ENCODE peak calls at places on chromosomes 2 and 18, in seven cellular contexts. One of them, this sample, is unnamed.

GRCh38 chr18:45164551-45164950 is 450.7 kb upstream of the SLC14A2 start:
- DNase-seq in neural progenitor cell: no peak
- DNase-seq in cardiac fibroblast: peak
- DNase-seq in adrenal gland: no peak
- DNase-seq in BJ: no peak
- DNase-seq in ascending aorta: no peak
- DNase-seq in GM13977: no peak
- DNase-seq in this sample: no peak

GRCh38 chr2:20622731-20623130 is 28.2 kb downstream of the HS1BP3 start:
- DNase-seq in neural progenitor cell: no peak
- DNase-seq in cardiac fibroblast: no peak
- DNase-seq in adrenal gland: peak
- DNase-seq in BJ: no peak
- DNase-seq in ascending aorta: peak
- DNase-seq in GM13977: no peak
- DNase-seq in this sample: peak

GRCh38 chr18:57716550-57716949 is 86.6 kb downstream of the ATP8B1 start:
- DNase-seq in neural progenitor cell: no peak
- DNase-seq in cardiac fibroblast: no peak
- DNase-seq in adrenal gland: no peak
- DNase-seq in BJ: no peak
- DNase-seq in ascending aorta: no peak
- DNase-seq in GM13977: no peak
- DNase-seq in this sample: no peak

GRCh38 chr2:217714268-217714643 is 288.5 kb downstream of the TNS1 start:
- DNase-seq in neural progenitor cell: peak
- DNase-seq in cardiac fibroblast: peak
- DNase-seq in adrenal gland: peak
- DNase-seq in BJ: no peak
- DNase-seq in ascending aorta: no peak
- DNase-seq in GM13977: no peak
- DNase-seq in this sample: no peak

GRCh38 chr2:227805578-227805977 is 8.1 kb upstream of the CCL20 start:
- DNase-seq in neural progenitor cell: no peak
- DNase-seq in cardiac fibroblast: no peak
- DNase-seq in adrenal gland: no peak
- DNase-seq in BJ: no peak
- DNase-seq in ascending aorta: no peak
- DNase-seq in GM13977: no peak
- DNase-seq in this sample: no peak

GRCh38 chr2:73979686-73980085 is 5.0 kb upstream of the TET3 start:
- DNase-seq in neural progenitor cell: no peak
- DNase-seq in cardiac fibroblast: peak
- DNase-seq in adrenal gland: peak
- DNase-seq in BJ: peak
- DNase-seq in ascending aorta: no peak
- DNase-seq in GM13977: no peak
- DNase-seq in this sample: no peak

GRCh38 chr18:906416-907170 is 1.9 kb downstream of the ADCYAP1 start:
- DNase-seq in neural progenitor cell: peak
- DNase-seq in cardiac fibroblast: no peak
- DNase-seq in adrenal gland: no peak
- DNase-seq in BJ: no peak
- DNase-seq in ascending aorta: no peak
- DNase-seq in GM13977: peak
- DNase-seq in this sample: no peak

GRCh38 chr2:120418174-120418787 is 72.3 kb downstream of the INHBB start:
- DNase-seq in neural progenitor cell: no peak
- DNase-seq in cardiac fibroblast: no peak
- DNase-seq in adrenal gland: no peak
- DNase-seq in BJ: no peak
- DNase-seq in ascending aorta: no peak
- DNase-seq in GM13977: no peak
- DNase-seq in this sample: no peak

GRCh38 chr2:200814276-200814815 is 2.6 kb downstream of the BZW1 start:
- DNase-seq in neural progenitor cell: no peak
- DNase-seq in cardiac fibroblast: no peak
- DNase-seq in adrenal gland: no peak
- DNase-seq in BJ: no peak
- DNase-seq in ascending aorta: no peak
- DNase-seq in GM13977: peak
- DNase-seq in this sample: no peak

GRCh38 chr2:222052934-222053367 is 245.8 kb downstream of the PAX3 start:
- DNase-seq in neural progenitor cell: peak
- DNase-seq in cardiac fibroblast: no peak
- DNase-seq in adrenal gland: no peak
- DNase-seq in BJ: no peak
- DNase-seq in ascending aorta: no peak
- DNase-seq in GM13977: no peak
- DNase-seq in this sample: no peak

GRCh38 chr2:152623076-152623740 is 94.1 kb downstream of the PRPF40A start:
- DNase-seq in neural progenitor cell: peak
- DNase-seq in cardiac fibroblast: no peak
- DNase-seq in adrenal gland: no peak
- DNase-seq in BJ: no peak
- DNase-seq in ascending aorta: no peak
- DNase-seq in GM13977: no peak
- DNase-seq in this sample: no peak

GRCh38 chr2:105744091-105744908 is 412 bp upstream of the NCK2 start:
- DNase-seq in neural progenitor cell: peak
- DNase-seq in cardiac fibroblast: peak
- DNase-seq in adrenal gland: peak
- DNase-seq in BJ: no peak
- DNase-seq in ascending aorta: no peak
- DNase-seq in GM13977: peak
- DNase-seq in this sample: no peak

GRCh38 chr2:189393440-189394111 is 47.7 kb upstream of the WDR75 start:
- DNase-seq in neural progenitor cell: no peak
- DNase-seq in cardiac fibroblast: peak
- DNase-seq in adrenal gland: no peak
- DNase-seq in BJ: peak
- DNase-seq in ascending aorta: no peak
- DNase-seq in GM13977: no peak
- DNase-seq in this sample: no peak

GRCh38 chr2:28128281-28128950 is 237.9 kb downstream of the BABAM2 start:
- DNase-seq in neural progenitor cell: no peak
- DNase-seq in cardiac fibroblast: peak
- DNase-seq in adrenal gland: no peak
- DNase-seq in BJ: no peak
- DNase-seq in ascending aorta: no peak
- DNase-seq in GM13977: no peak
- DNase-seq in this sample: no peak

GRCh38 chr2:230184727-230185578 is 34.8 kb downstream of the SP110 start:
- DNase-seq in neural progenitor cell: no peak
- DNase-seq in cardiac fibroblast: no peak
- DNase-seq in adrenal gland: no peak
- DNase-seq in BJ: peak
- DNase-seq in ascending aorta: no peak
- DNase-seq in GM13977: no peak
- DNase-seq in this sample: no peak

GRCh38 chr18:42018831-42019230 is 63.8 kb downstream of the PIK3C3 start:
- DNase-seq in neural progenitor cell: no peak
- DNase-seq in cardiac fibroblast: peak
- DNase-seq in adrenal gland: no peak
- DNase-seq in BJ: no peak
- DNase-seq in ascending aorta: no peak
- DNase-seq in GM13977: no peak
- DNase-seq in this sample: no peak

GRCh38 chr2:221649045-221649444 is 76.9 kb upstream of the EPHA4 start:
- DNase-seq in neural progenitor cell: no peak
- DNase-seq in cardiac fibroblast: no peak
- DNase-seq in adrenal gland: peak
- DNase-seq in BJ: no peak
- DNase-seq in ascending aorta: no peak
- DNase-seq in GM13977: no peak
- DNase-seq in this sample: no peak

GRCh38 chr18:136433-136832 is 21.9 kb upstream of the USP14 start:
- DNase-seq in neural progenitor cell: no peak
- DNase-seq in cardiac fibroblast: no peak
- DNase-seq in adrenal gland: no peak
- DNase-seq in BJ: no peak
- DNase-seq in ascending aorta: no peak
- DNase-seq in GM13977: no peak
- DNase-seq in this sample: no peak

GRCh38 chr2:84302513-84303412 is 156.3 kb downstream of the SUCLG1 start:
- DNase-seq in neural progenitor cell: peak
- DNase-seq in cardiac fibroblast: peak
- DNase-seq in adrenal gland: peak
- DNase-seq in BJ: no peak
- DNase-seq in ascending aorta: no peak
- DNase-seq in GM13977: peak
- DNase-seq in this sample: no peak

GRCh38 chr2:165675551-165675968 is 118.5 kb downstream of the GALNT3 start:
- DNase-seq in neural progenitor cell: no peak
- DNase-seq in cardiac fibroblast: no peak
- DNase-seq in adrenal gland: no peak
- DNase-seq in BJ: no peak
- DNase-seq in ascending aorta: no peak
- DNase-seq in GM13977: no peak
- DNase-seq in this sample: no peak

GRCh38 chr2:56450083-56450482 is 266.3 kb downstream of the CCDC85A start:
- DNase-seq in neural progenitor cell: no peak
- DNase-seq in cardiac fibroblast: no peak
- DNase-seq in adrenal gland: no peak
- DNase-seq in BJ: no peak
- DNase-seq in ascending aorta: no peak
- DNase-seq in GM13977: no peak
- DNase-seq in this sample: no peak

GRCh38 chr2:120828832-120829632 is 93.4 kb downstream of the GLI2 start:
- DNase-seq in neural progenitor cell: no peak
- DNase-seq in cardiac fibroblast: no peak
- DNase-seq in adrenal gland: no peak
- DNase-seq in BJ: no peak
- DNase-seq in ascending aorta: no peak
- DNase-seq in GM13977: no peak
- DNase-seq in this sample: peak

GRCh38 chr2:207528980-207529329 is 807 bp upstream of the CREB1 start:
- DNase-seq in neural progenitor cell: no peak
- DNase-seq in cardiac fibroblast: peak
- DNase-seq in adrenal gland: peak
- DNase-seq in BJ: no peak
- DNase-seq in ascending aorta: no peak
- DNase-seq in GM13977: peak
- DNase-seq in this sample: no peak

GRCh38 chr2:46351388-46352141 is 54.4 kb downstream of the EPAS1 start:
- DNase-seq in neural progenitor cell: no peak
- DNase-seq in cardiac fibroblast: no peak
- DNase-seq in adrenal gland: peak
- DNase-seq in BJ: no peak
- DNase-seq in ascending aorta: no peak
- DNase-seq in GM13977: no peak
- DNase-seq in this sample: no peak

DNA sequence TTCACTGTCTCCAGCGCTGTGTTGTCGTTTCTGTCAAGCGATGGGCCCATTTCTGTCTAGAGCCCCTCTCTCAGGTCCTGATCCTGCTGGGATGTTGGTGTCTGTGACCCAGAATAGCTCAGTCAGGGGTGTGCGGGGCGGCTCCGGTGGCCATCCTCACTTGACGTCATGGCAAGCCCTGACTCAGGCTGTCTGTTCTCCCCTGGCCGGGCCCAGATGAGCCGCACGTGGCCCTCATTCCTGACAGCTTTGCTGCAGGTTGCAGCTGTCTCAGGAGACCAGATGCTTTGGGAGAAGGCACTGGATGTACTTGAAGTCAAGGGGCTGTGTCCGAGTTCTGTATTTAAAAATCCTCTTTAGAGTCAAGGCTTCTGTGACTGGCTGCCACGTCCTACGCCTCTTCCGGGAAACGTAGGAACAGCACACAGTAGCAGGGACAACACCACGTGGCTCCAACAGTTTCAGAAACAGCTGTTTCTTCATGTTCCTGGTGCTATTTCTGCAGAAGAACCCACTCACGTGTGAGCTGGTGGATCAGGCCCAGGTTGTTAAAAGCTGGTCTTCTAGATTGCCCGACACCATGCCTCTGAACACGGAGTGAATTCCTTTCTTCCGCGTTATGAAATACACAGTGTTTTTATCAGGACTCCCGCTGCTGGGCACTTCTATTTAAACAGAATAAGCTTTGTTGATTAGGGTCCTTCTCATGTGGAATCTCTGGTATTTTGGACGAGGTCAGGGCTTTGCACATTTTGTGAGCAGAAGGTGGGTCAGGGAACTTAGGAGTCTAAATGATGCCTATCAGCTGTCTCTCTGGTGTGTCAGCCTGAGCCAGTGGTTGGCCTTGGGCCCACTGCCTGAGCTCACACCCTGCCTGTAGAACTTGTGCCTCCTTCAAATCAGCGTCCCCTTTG is 28.3 kb upstream of the NTSR2 start:
- DNase-seq in neural progenitor cell: no peak
- DNase-seq in cardiac fibroblast: peak
- DNase-seq in adrenal gland: peak
- DNase-seq in BJ: no peak
- DNase-seq in ascending aorta: peak
- DNase-seq in GM13977: no peak
- DNase-seq in this sample: no peak
- TF ChIP-seq CTCF in neural progenitor cell: no peak
- TF ChIP-seq CTCF in cardiac fibroblast: peak
- TF ChIP-seq CTCF in adrenal gland: no peak
- TF ChIP-seq CTCF in BJ: peak
- TF ChIP-seq CTCF in ascending aorta: no peak
- TF ChIP-seq CTCF in GM13977: no peak
- TF ChIP-seq CTCF in this sample: no peak

GRCh38 chr2:33599175-33599942 is at the start of gene FAM98A:
- DNase-seq in neural progenitor cell: peak
- DNase-seq in cardiac fibroblast: peak
- DNase-seq in adrenal gland: peak
- DNase-seq in BJ: peak
- DNase-seq in ascending aorta: peak
- DNase-seq in GM13977: peak
- DNase-seq in this sample: peak
- TF ChIP-seq CTCF in neural progenitor cell: peak
- TF ChIP-seq CTCF in cardiac fibroblast: peak
- TF ChIP-seq CTCF in adrenal gland: peak
- TF ChIP-seq CTCF in BJ: peak
- TF ChIP-seq CTCF in ascending aorta: no peak
- TF ChIP-seq CTCF in GM13977: peak
- TF ChIP-seq CTCF in this sample: peak

GRCh38 chr2:80086831-80087230 is 217.7 kb downstream of the LRRTM1 start:
- DNase-seq in neural progenitor cell: peak
- DNase-seq in cardiac fibroblast: peak
- DNase-seq in adrenal gland: no peak
- DNase-seq in BJ: peak
- DNase-seq in ascending aorta: no peak
- DNase-seq in GM13977: no peak
- DNase-seq in this sample: no peak
- TF ChIP-seq CTCF in neural progenitor cell: no peak
- TF ChIP-seq CTCF in cardiac fibroblast: no peak
- TF ChIP-seq CTCF in adrenal gland: no peak
- TF ChIP-seq CTCF in BJ: peak
- TF ChIP-seq CTCF in ascending aorta: no peak
- TF ChIP-seq CTCF in GM13977: no peak
- TF ChIP-seq CTCF in this sample: no peak

DNA sequence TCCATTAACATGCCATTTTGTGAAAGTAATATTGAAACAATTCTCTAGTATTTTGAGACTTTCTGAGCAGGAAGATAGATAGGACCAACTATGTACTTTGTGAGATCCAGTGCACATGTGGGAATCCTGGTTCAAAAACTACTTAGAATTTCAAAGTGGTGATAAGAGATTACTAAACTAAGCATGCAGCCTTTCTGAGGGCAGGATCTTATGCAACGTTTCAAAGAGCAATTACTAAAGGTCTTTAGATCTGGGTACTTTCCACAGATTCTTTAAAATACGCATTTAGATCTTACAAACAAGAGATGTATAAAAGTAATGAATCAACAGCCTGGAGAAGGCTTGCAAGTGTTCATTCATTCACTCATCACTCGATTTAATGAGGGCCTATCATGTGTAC is 124.4 kb upstream of the TRIB2 start:
- DNase-seq in neural progenitor cell: no peak
- DNase-seq in cardiac fibroblast: no peak
- DNase-seq in adrenal gland: no peak
- DNase-seq in BJ: no peak
- DNase-seq in ascending aorta: no peak
- DNase-seq in GM13977: no peak
- DNase-seq in this sample: no peak
- TF ChIP-seq CTCF in neural progenitor cell: no peak
- TF ChIP-seq CTCF in cardiac fibroblast: no peak
- TF ChIP-seq CTCF in adrenal gland: no peak
- TF ChIP-seq CTCF in BJ: no peak
- TF ChIP-seq CTCF in ascending aorta: no peak
- TF ChIP-seq CTCF in GM13977: no peak
- TF ChIP-seq CTCF in this sample: no peak